ENCODE peak calls at places on chromosomes 6 and 20, in eight cellular contexts. B is left lobe of liver; I is esophagus mucosa; E is activated CD8-positive, alpha-beta T cell treated with anti-CD3 and anti-CD28 coated beads for 36 hours; Z is upper lobe of left lung; O is gastroesophageal sphincter; J is memory B cell; M is RWPE2. W is an unnamed sample.

GRCh38 chr6:107218142-107218541 is 102.8 kb upstream of the BEND3 start:
- ATAC-seq in B (no peak), I (no peak), E (no peak), Z (no peak), O (no peak), J (no peak), M (no peak), W (no peak)

GRCh38 chr6:138331444-138331843 is 46.3 kb upstream of the SMIM28 start:
- ATAC-seq in B (no peak), I (no peak), E (no peak), Z (no peak), O (no peak), J (no peak), M (no peak), W (no peak)

GRCh38 chr6:14638932-14639875 is 521.6 kb downstream of the CD83 start:
- ATAC-seq in B (peak; percentile 26), I (peak; percentile 44), E (no peak), Z (peak; percentile 56), O (peak; percentile 63), J (peak; percentile 83), M (no peak), W (no peak)

GRCh38 chr6:107565165-107565723 is 75.3 kb downstream of the SOBP start:
- ATAC-seq in B (no peak), I (no peak), E (no peak), Z (no peak), O (no peak), J (no peak), M (no peak), W (no peak)

GRCh38 chr6:137547186-137547585 is 53.0 kb upstream of the OLIG3 start:
- ATAC-seq in B (no peak), I (no peak), E (no peak), Z (no peak), O (no peak), J (no peak), M (no peak), W (no peak)

GRCh38 chr6:10413850-10414765 is 766 bp downstream of the TFAP2A start:
- ATAC-seq in B (no peak), I (peak; percentile 37), E (no peak), Z (no peak), O (no peak), J (no peak), M (peak; percentile 22), W (no peak)

GRCh38 chr6:33947047-33947446 is 143.2 kb upstream of the MLN start:
- ATAC-seq in B (no peak), I (no peak), E (no peak), Z (no peak), O (no peak), J (no peak), M (no peak), W (no peak)

GRCh38 chr20:61331542-61331941 is 79.5 kb downstream of the CDH4 start:
- ATAC-seq in B (peak; percentile 30), I (peak; percentile 72), E (no peak), Z (peak; percentile 54), O (no peak), J (no peak), M (peak; percentile 31), W (no peak)

GRCh38 chr6:79984261-79984660 is 20.2 kb upstream of the TTK start:
- ATAC-seq in B (peak; percentile 70), I (peak; percentile 98), E (no peak), Z (no peak), O (no peak), J (no peak), M (peak; percentile 62), W (peak; percentile 88)

GRCh38 chr6:1786455-1787108 is 176.9 kb downstream of the FOXC1 start:
- ATAC-seq in B (no peak), I (peak; percentile 16), E (peak; percentile 84), Z (no peak), O (no peak), J (no peak), M (no peak), W (peak; percentile 99)

GRCh38 chr6:113644861-113645575 is 212.1 kb upstream of the MARCKS start:
- ATAC-seq in B (no peak), I (peak; percentile 38), E (no peak), Z (peak; percentile 55), O (no peak), J (no peak), M (peak; percentile 64), W (peak; percentile 74)

GRCh38 chr20:42703744-42704143 is 486.0 kb downstream of the PTPRT start:
- ATAC-seq in B (peak; percentile 33), I (no peak), E (no peak), Z (no peak), O (no peak), J (no peak), M (no peak), W (no peak)

GRCh38 chr6:10541591-10541990 is 20.4 kb downstream of the GCNT2 start:
- ATAC-seq in B (no peak), I (no peak), E (no peak), Z (no peak), O (no peak), J (no peak), M (no peak), W (no peak)

GRCh38 chr6:133610974-133611373 is 277.9 kb upstream of the TCF21 start:
- ATAC-seq in B (no peak), I (no peak), E (no peak), Z (peak; percentile 73), O (peak; percentile 55), J (no peak), M (no peak), W (no peak)

GRCh38 chr6:83160167-83160566 is 32.9 kb downstream of the PGM3 start:
- ATAC-seq in B (no peak), I (no peak), E (no peak), Z (no peak), O (no peak), J (no peak), M (no peak), W (no peak)

GRCh38 chr6:169714595-169714994 is 9.7 kb downstream of the PHF10 start:
- ATAC-seq in B (peak; percentile 77), I (no peak), E (no peak), Z (no peak), O (no peak), J (no peak), M (no peak), W (no peak)

GRCh38 chr6:146914563-146915483 is 289.4 kb upstream of the STXBP5 start:
- ATAC-seq in B (no peak), I (peak; percentile 86), E (no peak), Z (peak; percentile 81), O (peak; percentile 67), J (no peak), M (peak; percentile 77), W (no peak)

GRCh38 chr6:92810913-92811312 is 608.4 kb downstream of the EPHA7 start:
- ATAC-seq in B (peak; percentile 92), I (no peak), E (peak; percentile 56), Z (peak; percentile 49), O (no peak), J (no peak), M (peak; percentile 61), W (no peak)

GRCh38 chr20:2303693-2304092 is 7.9 kb downstream of the TGM3 start:
- ATAC-seq in B (peak; percentile 63), I (no peak), E (no peak), Z (no peak), O (no peak), J (no peak), M (no peak), W (no peak)

GRCh38 chr20:48773837-48774418 is 53.9 kb downstream of the PREX1 start:
- ATAC-seq in B (peak; percentile 40), I (no peak), E (no peak), Z (peak; percentile 47), O (peak; percentile 24), J (no peak), M (no peak), W (no peak)